ENCODE peak calls at places on chromosome 9, in nine cellular contexts. Q is HFF-Myc, S is AG09309, K is progenitor cell of endocrine pancreas, W is astrocyte of the spinal cord, G is nephron progenitor cell, J is upper lobe of left lung, F is GM10248, A is tibial nerve. P is an unnamed sample.

GRCh38 chr9:132609829-132610228 is 27.4 kb downstream of the BARHL1 start:
- DNase-seq in Q (peak; percentile 82), S (peak; percentile 57), K (no peak), W (peak; percentile 85), G (no peak), J (no peak), F (no peak), A (no peak), P (no peak)

GRCh38 chr9:134325813-134326753 is at the start of gene RXRA:
- DNase-seq in Q (no peak), S (no peak), K (peak; percentile 82), W (peak; percentile 81), G (peak; percentile 87), J (peak; percentile 97), F (peak; percentile 76), A (peak; percentile 73), P (peak; percentile 81)

GRCh38 chr9:113343732-113344231 is 3.7 kb upstream of the WDR31 start:
- DNase-seq in Q (peak; percentile 32), S (peak; percentile 7), K (no peak), W (peak; percentile 10), G (no peak), J (peak; percentile 53), F (no peak), A (peak; percentile 52), P (no peak)

GRCh38 chr9:120713257-120714087 is 798 bp downstream of the MEGF9 start:
- DNase-seq in Q (no peak), S (no peak), K (peak; percentile 21), W (no peak), G (no peak), J (no peak), F (peak; percentile 34), A (no peak), P (peak; percentile 36)

GRCh38 chr9:86274821-86275643 is 7.3 kb downstream of the ISCA1 start:
- DNase-seq in Q (no peak), S (no peak), K (no peak), W (no peak), G (no peak), J (no peak), F (no peak), A (no peak), P (no peak)

GRCh38 chr9:120480707-120481106 is 99.3 kb downstream of the CDK5RAP2 start:
- DNase-seq in Q (no peak), S (no peak), K (no peak), W (peak; percentile 20), G (no peak), J (no peak), F (no peak), A (no peak), P (no peak)

GRCh38 chr9:120383611-120383998 is 196.4 kb downstream of the CDK5RAP2 start:
- DNase-seq in Q (no peak), S (no peak), K (no peak), W (no peak), G (no peak), J (peak; percentile 65), F (no peak), A (no peak), P (no peak)

GRCh38 chr9:134811079-134811672 is 69.4 kb upstream of the FCN2 start:
- DNase-seq in Q (no peak), S (no peak), K (no peak), W (no peak), G (no peak), J (no peak), F (no peak), A (no peak), P (no peak)

GRCh38 chr9:129661029-129661428 is 4.4 kb upstream of the PRRX2 start:
- DNase-seq in Q (no peak), S (no peak), K (no peak), W (no peak), G (no peak), J (no peak), F (no peak), A (no peak), P (no peak)

GRCh38 chr9:16202221-16202620 is 649.4 kb downstream of the CCDC171 start:
- DNase-seq in Q (no peak), S (no peak), K (no peak), W (peak; percentile 50), G (no peak), J (no peak), F (no peak), A (no peak), P (no peak)

GRCh38 chr9:137181680-137182079 is 6.7 kb downstream of the ANAPC2 start:
- DNase-seq in Q (no peak), S (no peak), K (no peak), W (no peak), G (no peak), J (peak; percentile 78), F (no peak), A (no peak), P (no peak)

GRCh38 chr9:112642126-112642525 is 75.8 kb downstream of the INIP start:
- DNase-seq in Q (no peak), S (no peak), K (no peak), W (no peak), G (no peak), J (no peak), F (no peak), A (no peak), P (no peak)

GRCh38 chr9:15271403-15271802 is 35.6 kb downstream of the TTC39B start:
- DNase-seq in Q (no peak), S (no peak), K (no peak), W (no peak), G (no peak), J (peak; percentile 7), F (no peak), A (no peak), P (no peak)

GRCh38 chr9:138024131-138024530 is 146.5 kb downstream of the CACNA1B start:
- DNase-seq in Q (no peak), S (no peak), K (no peak), W (no peak), G (no peak), J (peak; percentile 60), F (no peak), A (no peak), P (no peak)

GRCh38 chr9:128917151-128917849 is 3.5 kb upstream of the PHYHD1 start:
- DNase-seq in Q (no peak), S (no peak), K (no peak), W (peak; percentile 76), G (no peak), J (peak; percentile 77), F (no peak), A (peak; percentile 71), P (no peak)

GRCh38 chr9:33814816-33815215 is 2.1 kb upstream of the UBE2R2 start:
- DNase-seq in Q (no peak), S (no peak), K (no peak), W (no peak), G (no peak), J (no peak), F (no peak), A (no peak), P (no peak)

GRCh38 chr9:74610523-74611061 is 113.5 kb downstream of the RORB start:
- DNase-seq in Q (no peak), S (no peak), K (no peak), W (no peak), G (no peak), J (no peak), F (no peak), A (no peak), P (no peak)

GRCh38 chr9:88312517-88313103 is 75.6 kb upstream of the SPIN1 start:
- DNase-seq in Q (no peak), S (no peak), K (no peak), W (no peak), G (no peak), J (no peak), F (no peak), A (no peak), P (no peak)

DNA sequence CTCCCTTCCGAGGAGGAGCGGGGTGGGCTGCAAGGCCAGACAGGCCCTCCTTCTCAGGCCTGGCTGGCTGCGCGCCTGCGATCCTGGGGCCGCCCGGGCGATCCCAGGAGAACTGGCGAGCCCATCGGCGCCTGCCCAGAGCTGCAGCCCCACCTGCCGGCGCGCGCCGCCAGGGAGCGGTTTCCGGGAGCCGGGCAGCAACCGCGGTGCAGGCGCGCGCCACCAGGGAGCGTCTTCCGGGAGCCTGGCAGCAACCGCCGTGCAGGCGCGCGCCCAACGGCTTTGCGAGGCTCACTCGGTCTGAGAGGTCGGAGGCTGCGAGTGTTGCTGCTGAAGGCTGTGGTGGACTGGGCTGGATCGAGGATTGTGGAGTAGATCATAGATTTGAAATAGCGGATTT is 668.7 kb downstream of the SPATA31A6 start:
- DNase-seq in Q (no peak), S (no peak), K (peak; percentile 27), W (peak; percentile 42), G (peak; percentile 49), J (peak; percentile 77), F (no peak), A (no peak), P (peak; percentile 1)
- TF ChIP-seq CTCF in Q (no peak), S (no peak), K (peak; percentile 46), W (peak; percentile 36), G (no peak), J (peak; percentile 41), F (no peak), A (no peak), P (no peak)

GRCh38 chr9:115694014-115694413 is 459.6 kb upstream of the PAPPA start:
- DNase-seq in Q (peak; percentile 36), S (peak; percentile 98), K (no peak), W (peak; percentile 82), G (peak; percentile 6), J (no peak), F (no peak), A (no peak), P (no peak)
- TF ChIP-seq CTCF in Q (peak; percentile 30), S (peak; percentile 56), K (peak; percentile 48), W (peak; percentile 31), G (peak; percentile 36), J (no peak), F (no peak), A (peak; percentile 20), P (no peak)

GRCh38 chr9:10479172-10479571 is 133.6 kb downstream of the PTPRD start:
- DNase-seq in Q (no peak), S (no peak), K (no peak), W (peak; percentile 5), G (no peak), J (no peak), F (no peak), A (no peak), P (no peak)
- TF ChIP-seq CTCF in Q (peak; percentile 11), S (no peak), K (peak; percentile 64), W (peak; percentile 39), G (peak; percentile 41), J (no peak), F (no peak), A (no peak), P (no peak)

GRCh38 chr9:17839744-17840143 is 260.9 kb downstream of the SH3GL2 start:
- DNase-seq in Q (no peak), S (no peak), K (no peak), W (no peak), G (no peak), J (no peak), F (no peak), A (no peak), P (no peak)

GRCh38 chr9:17832812-17833211 is 253.9 kb downstream of the SH3GL2 start:
- DNase-seq in Q (no peak), S (no peak), K (no peak), W (no peak), G (no peak), J (no peak), F (no peak), A (no peak), P (no peak)

GRCh38 chr9:17843236-17843635 is 264.4 kb downstream of the SH3GL2 start:
- DNase-seq in Q (no peak), S (no peak), K (no peak), W (no peak), G (no peak), J (no peak), F (no peak), A (no peak), P (no peak)

GRCh38 chr9:17833846-17834245 is 255.0 kb downstream of the SH3GL2 start:
- DNase-seq in Q (no peak), S (no peak), K (no peak), W (no peak), G (no peak), J (no peak), F (no peak), A (no peak), P (no peak)

GRCh38 chr9:17837931-17838330 is 259.1 kb downstream of the SH3GL2 start:
- DNase-seq in Q (no peak), S (no peak), K (no peak), W (no peak), G (no peak), J (no peak), F (no peak), A (no peak), P (no peak)
- TF ChIP-seq CTCF in Q (no peak), S (no peak), K (peak; percentile 14), W (no peak), G (no peak), J (no peak), F (no peak), A (no peak), P (no peak)